ENCODE peak calls at places on chromosomes 16 and 17, in four cellular contexts. One of them, this sample, is unnamed.

GRCh38 chr16:54080524-54081008 is 206.0 kb downstream of the IRX3 start:
- DNase-seq in HepG2: peak; percentile 94
- DNase-seq in GM12878: no peak
- DNase-seq in K562: no peak
- DNase-seq in this sample: no peak

GRCh38 chr17:80761421-80761871 is 216.8 kb downstream of the RPTOR start:
- DNase-seq in GM12878: no peak
- DNase-seq in K562: no peak
- DNase-seq in HepG2: no peak
- DNase-seq in this sample: no peak

GRCh38 chr17:45940293-45940692 is 45.9 kb downstream of the MAPT start:
- DNase-seq in GM12878: no peak
- DNase-seq in K562: no peak
- DNase-seq in HepG2: no peak
- DNase-seq in this sample: no peak

GRCh38 chr17:82300707-82301270 is 16.6 kb downstream of the CD7 start:
- DNase-seq in GM12878: no peak
- DNase-seq in K562: peak; percentile 53
- DNase-seq in HepG2: no peak
- DNase-seq in this sample: peak; percentile 72

GRCh38 chr16:11291021-11291716 is 10.0 kb upstream of the PRM1 start:
- DNase-seq in GM12878: no peak
- DNase-seq in K562: no peak
- DNase-seq in HepG2: no peak
- DNase-seq in this sample: no peak

GRCh38 chr17:57834146-57834741 is 15.6 kb downstream of the MRPS23 start:
- DNase-seq in GM12878: no peak
- DNase-seq in HepG2: no peak
- DNase-seq in K562: no peak
- DNase-seq in this sample: peak; percentile 49

GRCh38 chr17:65558683-65559311 is 2.7 kb downstream of the AXIN2 start:
- DNase-seq in K562: no peak
- DNase-seq in GM12878: no peak
- DNase-seq in HepG2: no peak
- DNase-seq in this sample: peak; percentile 32

GRCh38 chr16:54118846-54119245 is 167.7 kb downstream of the IRX3 start:
- DNase-seq in GM12878: no peak
- DNase-seq in HepG2: no peak
- DNase-seq in K562: no peak
- DNase-seq in this sample: no peak

GRCh38 chr17:73292031-73292531 is 19.7 kb downstream of the CDC42EP4 start:
- DNase-seq in HepG2: no peak
- DNase-seq in GM12878: no peak
- DNase-seq in K562: no peak
- DNase-seq in this sample: no peak

GRCh38 chr17:19718613-19719364 is 2.4 kb upstream of the SLC47A2 start:
- DNase-seq in K562: peak; percentile 16
- DNase-seq in HepG2: peak; percentile 38
- DNase-seq in GM12878: no peak
- DNase-seq in this sample: peak; percentile 75

GRCh38 chr17:80352991-80353665 is 61.8 kb upstream of the ENDOV start:
- DNase-seq in GM12878: no peak
- DNase-seq in HepG2: no peak
- DNase-seq in K562: no peak
- DNase-seq in this sample: no peak

GRCh38 chr16:17358350-17358749 is 112.4 kb downstream of the XYLT1 start:
- DNase-seq in K562: no peak
- DNase-seq in HepG2: no peak
- DNase-seq in GM12878: no peak
- DNase-seq in this sample: no peak
- TF ChIP-seq NR2C2 in K562: no peak
- TF ChIP-seq NR2C2 in HepG2: no peak
- TF ChIP-seq NR2C2 in GM12878: no peak
- TF ChIP-seq NR2C2 in this sample: no peak

DNA sequence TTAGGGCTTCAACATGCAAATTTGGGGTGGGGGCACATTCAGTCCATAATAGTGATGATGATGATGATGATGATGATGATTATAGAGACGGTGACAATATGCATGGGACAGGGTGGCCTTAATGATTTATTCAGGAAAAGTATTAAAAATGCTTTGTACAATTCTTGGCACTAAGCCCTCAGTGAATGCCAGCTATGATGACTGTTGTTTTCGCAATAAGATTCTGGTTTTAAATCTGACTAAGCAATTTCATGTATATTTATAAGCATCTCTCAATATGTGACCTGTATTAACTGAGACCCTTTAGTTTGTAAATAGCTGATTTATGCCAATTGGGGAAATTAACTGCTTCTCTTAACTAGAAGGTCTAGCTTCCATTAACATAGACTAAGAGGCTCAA is 106.2 kb downstream of the C16orf95 start:
- DNase-seq in HepG2: no peak
- DNase-seq in K562: no peak
- DNase-seq in GM12878: no peak
- DNase-seq in this sample: no peak
- TF ChIP-seq NR2C2 in HepG2: no peak
- TF ChIP-seq NR2C2 in K562: no peak
- TF ChIP-seq NR2C2 in GM12878: no peak
- TF ChIP-seq NR2C2 in this sample: no peak

GRCh38 chr16:3576211-3576610 is 992 bp downstream of the NLRC3 start:
- DNase-seq in K562: no peak
- DNase-seq in GM12878: no peak
- DNase-seq in HepG2: no peak
- DNase-seq in this sample: no peak

GRCh38 chr16:3579776-3580175 is 2.6 kb upstream of the NLRC3 start:
- DNase-seq in K562: no peak
- DNase-seq in HepG2: no peak
- DNase-seq in GM12878: no peak
- DNase-seq in this sample: no peak

GRCh38 chr16:3577302-3577752 is at the start of gene NLRC3:
- DNase-seq in K562: no peak
- DNase-seq in GM12878: no peak
- DNase-seq in HepG2: no peak
- DNase-seq in this sample: no peak

GRCh38 chr16:3578610-3579551 is 1.7 kb upstream of the NLRC3 start:
- DNase-seq in K562: peak; percentile 73
- DNase-seq in HepG2: no peak
- DNase-seq in GM12878: peak; percentile 56
- DNase-seq in this sample: no peak

GRCh38 chr16:3578121-3578520 is 918 bp upstream of the NLRC3 start:
- DNase-seq in K562: no peak
- DNase-seq in GM12878: peak; percentile 23
- DNase-seq in HepG2: no peak
- DNase-seq in this sample: no peak
- TF ChIP-seq NR2C2 in K562: no peak
- TF ChIP-seq NR2C2 in GM12878: no peak
- TF ChIP-seq NR2C2 in HepG2: no peak
- TF ChIP-seq NR2C2 in this sample: no peak

GRCh38 chr17:33113281-33114010 is 121.8 kb downstream of the SPACA3 start:
- DNase-seq in GM12878: no peak
- DNase-seq in K562: no peak
- DNase-seq in HepG2: no peak
- DNase-seq in this sample: no peak
- TF ChIP-seq NR2C2 in GM12878: no peak
- TF ChIP-seq NR2C2 in K562: no peak
- TF ChIP-seq NR2C2 in HepG2: no peak
- TF ChIP-seq NR2C2 in this sample: no peak

GRCh38 chr17:15885770-15886169 is 59.2 kb upstream of the ADORA2B start:
- DNase-seq in GM12878: no peak
- DNase-seq in K562: no peak
- DNase-seq in HepG2: no peak
- DNase-seq in this sample: no peak
- TF ChIP-seq NR2C2 in GM12878: no peak
- TF ChIP-seq NR2C2 in K562: no peak
- TF ChIP-seq NR2C2 in HepG2: no peak
- TF ChIP-seq NR2C2 in this sample: no peak

GRCh38 chr16:30747331-30747730 is 894 bp upstream of the PHKG2 start:
- DNase-seq in GM12878: no peak
- DNase-seq in K562: no peak
- DNase-seq in HepG2: no peak
- DNase-seq in this sample: no peak

GRCh38 chr16:30748634-30749445 is 615 bp downstream of the PHKG2 start:
- DNase-seq in K562: no peak
- DNase-seq in HepG2: no peak
- DNase-seq in GM12878: no peak
- DNase-seq in this sample: peak; percentile 65

GRCh38 chr16:30747799-30748633 is at the start of gene PHKG2:
- DNase-seq in GM12878: peak; percentile 96
- DNase-seq in K562: peak; percentile 93
- DNase-seq in HepG2: peak; percentile 99
- DNase-seq in this sample: peak; percentile 99

GRCh38 chr16:30745082-30745481 is 3.1 kb upstream of the PHKG2 start:
- DNase-seq in GM12878: no peak
- DNase-seq in K562: no peak
- DNase-seq in HepG2: peak; percentile 67
- DNase-seq in this sample: no peak

GRCh38 chr16:30746638-30747160 is 1.5 kb upstream of the PHKG2 start:
- DNase-seq in K562: no peak
- DNase-seq in HepG2: no peak
- DNase-seq in GM12878: no peak
- DNase-seq in this sample: no peak
- TF ChIP-seq NR2C2 in K562: no peak
- TF ChIP-seq NR2C2 in HepG2: no peak
- TF ChIP-seq NR2C2 in GM12878: no peak
- TF ChIP-seq NR2C2 in this sample: no peak

GRCh38 chr16:78984887-78985464 is 615.6 kb downstream of the MAF start:
- DNase-seq in K562: no peak
- DNase-seq in GM12878: no peak
- DNase-seq in HepG2: peak; percentile 74
- DNase-seq in this sample: no peak

GRCh38 chr16:78982344-78982743 is 618.2 kb downstream of the MAF start:
- DNase-seq in K562: no peak
- DNase-seq in GM12878: no peak
- DNase-seq in HepG2: no peak
- DNase-seq in this sample: no peak

GRCh38 chr16:78987676-78988075 is 612.9 kb downstream of the MAF start:
- DNase-seq in HepG2: peak; percentile 37
- DNase-seq in GM12878: no peak
- DNase-seq in K562: no peak
- DNase-seq in this sample: no peak

GRCh38 chr16:78985736-78986605 is 614.6 kb downstream of the MAF start:
- DNase-seq in GM12878: no peak
- DNase-seq in HepG2: no peak
- DNase-seq in K562: no peak
- DNase-seq in this sample: no peak

GRCh38 chr16:78984324-78984723 is 616.2 kb downstream of the MAF start:
- DNase-seq in GM12878: no peak
- DNase-seq in K562: no peak
- DNase-seq in HepG2: no peak
- DNase-seq in this sample: no peak
- TF ChIP-seq NR2C2 in GM12878: no peak
- TF ChIP-seq NR2C2 in K562: no peak
- TF ChIP-seq NR2C2 in HepG2: no peak
- TF ChIP-seq NR2C2 in this sample: no peak

GRCh38 chr16:88062341-88062861 is 111.2 kb downstream of the BANP start:
- DNase-seq in K562: no peak
- DNase-seq in GM12878: no peak
- DNase-seq in HepG2: no peak
- DNase-seq in this sample: no peak
- TF ChIP-seq NR2C2 in K562: no peak
- TF ChIP-seq NR2C2 in GM12878: no peak
- TF ChIP-seq NR2C2 in HepG2: no peak
- TF ChIP-seq NR2C2 in this sample: no peak

DNA sequence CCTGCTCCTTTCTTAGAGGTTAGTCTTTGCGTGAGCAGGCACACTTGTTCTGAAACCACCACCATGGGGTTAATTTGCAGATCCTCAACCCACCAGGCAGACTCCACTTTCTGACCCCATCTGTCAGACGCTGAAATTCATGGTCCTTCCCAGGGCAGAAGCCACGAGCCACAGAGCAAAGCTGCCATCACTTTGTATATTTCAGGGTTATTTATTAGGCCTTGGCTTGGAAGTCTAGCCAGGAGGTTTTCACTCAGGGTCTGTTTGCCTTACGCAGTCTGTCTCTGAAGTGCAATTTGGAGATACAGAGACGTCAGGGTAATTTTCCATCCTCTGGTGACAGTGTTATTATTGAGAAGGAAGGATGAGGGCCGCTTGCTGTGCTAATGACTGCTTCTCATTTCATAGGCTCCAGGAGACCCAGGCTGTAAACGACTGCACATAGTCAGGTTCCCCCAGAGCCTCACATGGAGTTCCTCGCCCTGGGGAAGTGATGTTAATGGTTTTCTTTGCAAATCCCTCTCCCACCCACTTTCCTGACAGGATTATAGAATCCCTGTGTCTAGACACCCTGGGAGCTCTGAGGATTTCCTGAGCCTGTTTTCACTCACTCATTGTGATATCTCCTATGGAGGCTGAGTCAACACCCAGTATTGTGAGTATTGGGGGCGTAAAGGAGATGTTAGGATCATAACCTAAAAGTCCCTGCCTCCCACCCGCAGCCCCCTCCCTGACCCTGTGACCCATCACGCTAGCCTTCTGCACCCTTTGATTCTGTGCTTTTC is 269.0 kb downstream of the ABCC12 start:
- DNase-seq in K562: no peak
- DNase-seq in GM12878: no peak
- DNase-seq in HepG2: no peak
- DNase-seq in this sample: no peak
- TF ChIP-seq NR2C2 in K562: no peak
- TF ChIP-seq NR2C2 in GM12878: no peak
- TF ChIP-seq NR2C2 in HepG2: no peak
- TF ChIP-seq NR2C2 in this sample: no peak

GRCh38 chr16:3681206-3681605 is 26.7 kb downstream of the DNASE1 start:
- DNase-seq in K562: no peak
- DNase-seq in GM12878: no peak
- DNase-seq in HepG2: no peak
- DNase-seq in this sample: no peak

GRCh38 chr16:3674513-3675295 is 20.2 kb downstream of the DNASE1 start:
- DNase-seq in HepG2: no peak
- DNase-seq in K562: no peak
- DNase-seq in GM12878: no peak
- DNase-seq in this sample: peak; percentile 60

GRCh38 chr16:3675601-3676130 is 21.2 kb downstream of the DNASE1 start:
- DNase-seq in K562: no peak
- DNase-seq in GM12878: no peak
- DNase-seq in HepG2: no peak
- DNase-seq in this sample: no peak

GRCh38 chr16:3673676-3674377 is 19.3 kb downstream of the DNASE1 start:
- DNase-seq in HepG2: no peak
- DNase-seq in GM12878: no peak
- DNase-seq in K562: no peak
- DNase-seq in this sample: no peak

DNA sequence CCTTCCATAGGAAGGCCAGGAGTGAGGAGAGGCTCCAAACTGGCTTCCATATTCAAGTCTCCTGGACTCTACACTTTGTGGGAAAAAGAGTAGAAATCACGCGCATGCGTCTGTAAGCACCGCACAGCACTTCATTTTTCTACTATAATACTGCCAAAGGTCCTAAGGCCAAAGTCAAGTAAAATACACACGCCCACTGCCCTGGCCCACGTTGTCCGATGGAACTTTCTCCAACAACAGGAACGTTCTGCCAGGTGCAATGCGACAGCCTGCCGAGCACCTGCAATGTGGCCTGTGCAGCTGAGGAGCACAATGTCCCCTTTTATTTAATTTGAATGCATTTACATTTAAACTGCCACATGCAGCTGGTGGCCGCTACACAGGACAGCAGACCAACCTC is 23.5 kb downstream of the DNASE1 start:
- DNase-seq in HepG2: no peak
- DNase-seq in K562: no peak
- DNase-seq in GM12878: no peak
- DNase-seq in this sample: no peak
- TF ChIP-seq NR2C2 in HepG2: no peak
- TF ChIP-seq NR2C2 in K562: no peak
- TF ChIP-seq NR2C2 in GM12878: no peak
- TF ChIP-seq NR2C2 in this sample: no peak

This sample was measured in WTC11.